ENCODE peak calls at places on chromosome 7, in six cellular contexts. A is GM12891, W is HepG2, U is K562, O is GM12878, Y is H1. H is an unnamed sample.

GRCh38 chr7:55019329-55019690 is 493 bp downstream of the EGFR start:
- DNase-seq in O (no peak), U (no peak), A (peak), Y (no peak), W (no peak), H (no peak)

GRCh38 chr7:44172352-44172751 is 16.9 kb downstream of the GCK start:
- DNase-seq in Y (no peak), A (no peak), O (no peak), U (no peak), W (no peak), H (no peak)

GRCh38 chr7:10939237-10939910 is 34.3 kb upstream of the PHF14 start:
- DNase-seq in A (no peak), Y (no peak), W (no peak), O (no peak), U (no peak), H (no peak)

GRCh38 chr7:100040575-100040974 is 9.0 kb upstream of the ZSCAN21 start:
- DNase-seq in A (no peak), Y (no peak), O (no peak), U (no peak), W (no peak), H (no peak)

GRCh38 chr7:128063025-128063560 is 31.9 kb upstream of the LRRC4 start:
- DNase-seq in O (no peak), W (no peak), U (no peak), A (no peak), Y (no peak), H (no peak)

GRCh38 chr7:127897704-127898454 is 133.4 kb downstream of the LRRC4 start:
- DNase-seq in Y (no peak), W (no peak), O (no peak), U (no peak), A (no peak), H (no peak)

GRCh38 chr7:69450436-69450835 is 147.8 kb upstream of the AUTS2 start:
- DNase-seq in O (no peak), Y (peak), A (no peak), U (no peak), W (no peak), H (no peak)

GRCh38 chr7:134941185-134941900 is 45.0 kb upstream of the AGBL3 start:
- DNase-seq in O (no peak), U (no peak), W (no peak), Y (no peak), A (no peak), H (no peak)

GRCh38 chr7:117982071-117983055 is 109.1 kb upstream of the CTTNBP2 start:
- DNase-seq in O (no peak), W (no peak), Y (no peak), A (no peak), U (no peak), H (no peak)

DNA sequence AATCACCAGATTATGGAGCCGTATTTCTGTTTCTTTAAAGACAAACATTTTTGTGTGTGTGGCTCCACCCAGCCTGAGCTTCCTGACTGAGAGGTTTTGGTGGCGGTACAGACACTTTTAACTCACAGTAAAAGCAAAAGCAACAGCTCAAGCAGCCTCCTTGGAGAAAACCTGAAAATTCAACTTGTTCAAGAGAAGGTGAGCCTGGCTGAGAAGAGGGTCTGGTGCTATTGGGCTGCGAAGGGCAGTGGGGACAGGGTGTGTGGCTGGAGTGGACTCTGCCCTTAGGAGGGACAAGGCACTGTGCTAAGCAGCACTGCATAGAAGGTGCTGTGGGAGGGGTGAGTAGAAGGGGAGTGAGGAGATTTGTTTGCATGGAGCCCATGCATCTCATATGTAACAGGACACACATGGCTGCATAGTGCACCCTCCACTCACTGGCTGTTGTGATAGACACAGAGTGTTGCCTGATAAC is at the start of gene GIMAP7:
- DNase-seq in O (peak), W (no peak), U (no peak), A (no peak), Y (no peak), H (no peak)
- TF ChIP-seq POLR2AphosphoS5 in O (peak), W (no peak), U (no peak), A (peak), Y (no peak), H (peak)

DNA sequence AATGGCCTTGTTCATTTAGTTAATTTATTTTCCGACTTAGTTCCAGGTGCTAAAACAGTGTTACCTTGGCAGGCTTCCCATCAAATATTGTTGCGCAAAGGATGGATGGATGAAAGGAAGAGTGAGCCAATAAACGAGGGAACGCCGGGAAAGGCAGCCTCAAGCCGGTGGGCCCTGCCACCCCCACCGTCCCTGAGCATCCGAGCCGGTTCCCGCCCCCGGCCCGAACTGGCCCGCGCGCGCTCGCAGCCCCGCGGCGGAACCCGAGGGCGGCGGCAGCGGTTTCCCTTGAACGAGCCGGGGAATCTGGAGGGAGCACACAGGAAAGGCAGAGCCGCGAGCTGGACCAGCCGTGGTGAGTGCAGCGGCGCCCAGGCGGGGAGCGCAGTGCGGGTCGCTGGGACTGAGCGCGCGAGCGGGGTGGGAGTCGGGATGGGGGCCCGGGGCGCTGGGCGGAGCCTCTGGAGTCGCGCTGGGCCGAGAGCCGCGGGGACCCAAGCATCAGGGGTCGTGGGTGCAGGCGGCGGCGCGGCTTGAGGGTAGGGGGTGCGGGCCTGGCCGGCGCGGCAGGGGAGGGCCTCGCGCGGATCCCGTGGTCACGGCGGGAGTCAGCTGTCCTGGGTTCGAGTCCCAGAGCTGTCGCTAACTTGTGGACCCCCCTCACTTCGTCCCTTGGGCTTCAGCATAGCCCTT is at the start of gene AGK:
- DNase-seq in W (peak), U (peak), O (no peak), Y (peak), A (peak), H (peak)
- TF ChIP-seq POLR2A in W (peak), U (peak), O (peak), Y (peak), A (peak), H (peak)

GRCh38 chr7:77217474-77218185 is 18.0 kb upstream of the FGL2 start:
- DNase-seq in A (no peak), O (no peak), Y (no peak), W (no peak), U (no peak), H (no peak)
- TF ChIP-seq TAF1 in A (no peak), O (no peak), Y (no peak), W (no peak), U (no peak), H (no peak)

DNA sequence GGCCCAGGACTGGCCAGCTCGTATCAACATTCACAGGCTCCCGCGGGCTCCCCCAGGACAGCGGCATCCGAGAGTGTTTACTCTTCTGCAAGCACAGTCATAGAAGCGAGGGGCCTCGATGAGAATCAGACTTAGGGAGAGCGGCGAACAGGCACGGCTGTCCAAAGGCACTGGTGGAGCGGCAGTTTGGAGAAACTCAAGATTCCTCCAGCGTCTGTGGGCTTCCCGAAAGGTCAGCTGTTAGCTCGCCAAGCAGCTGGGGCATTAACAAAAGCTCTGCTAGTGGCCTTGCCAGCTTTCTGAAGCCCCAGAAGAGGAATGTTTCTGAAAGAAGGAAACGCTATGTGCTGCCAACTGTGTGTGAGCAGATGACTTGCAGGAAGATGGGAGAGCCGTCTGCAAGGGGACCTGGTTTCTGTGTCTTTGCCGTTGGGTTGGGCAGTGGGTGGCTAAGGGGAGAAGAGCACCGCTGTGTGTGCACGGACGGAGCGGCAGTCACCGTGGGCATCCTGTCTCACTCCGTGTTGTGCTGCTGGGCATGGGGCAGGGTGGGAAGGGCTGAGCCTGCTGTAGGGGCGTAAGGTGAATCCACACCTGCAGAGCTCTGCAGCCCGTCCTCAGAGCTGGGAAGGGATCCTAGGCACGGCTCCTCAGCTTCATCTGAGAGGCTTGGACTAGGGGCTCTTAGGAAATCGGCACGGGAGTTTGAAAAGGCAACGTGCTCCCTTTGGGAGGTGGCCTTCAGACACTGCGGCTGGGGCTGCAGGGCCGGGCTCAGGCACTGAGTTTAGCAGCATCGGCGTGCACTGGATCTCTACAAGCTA is 42.1 kb downstream of the AMZ1 start:
- DNase-seq in W (no peak), O (no peak), U (no peak), Y (no peak), A (no peak), H (no peak)
- TF ChIP-seq POLR2AphosphoS5 in W (no peak), O (no peak), U (no peak), Y (no peak), A (no peak), H (no peak)

GRCh38 chr7:94374231-94374630 is 20.5 kb upstream of the COL1A2 start:
- DNase-seq in U (no peak), W (no peak), A (no peak), Y (no peak), O (no peak), H (no peak)
- TF ChIP-seq POLR2A in U (no peak), W (no peak), A (no peak), Y (no peak), O (no peak), H (no peak)

GRCh38 chr7:38932509-38933168 is 23.6 kb upstream of the VPS41 start:
- DNase-seq in U (peak), O (peak), Y (peak), A (peak), W (peak), H (no peak)
- TF ChIP-seq TAF1 in U (no peak), O (no peak), Y (no peak), A (no peak), W (no peak), H (no peak)

GRCh38 chr7:14836571-14837189 is 65.9 kb downstream of the DGKB start:
- DNase-seq in Y (peak), U (no peak), O (no peak), W (no peak), A (no peak), H (no peak)
- TF ChIP-seq POLR2AphosphoS5 in Y (no peak), U (no peak), O (no peak), W (no peak), A (no peak), H (no peak)

GRCh38 chr7:73830872-73831655 is at the start of gene CLDN4:
- DNase-seq in O (no peak), Y (no peak), W (peak), U (no peak), A (no peak), H (no peak)
- TF ChIP-seq POLR2A in O (no peak), Y (no peak), W (peak), U (no peak), A (no peak), H (no peak)

GRCh38 chr7:37732253-37732652 is 48.7 kb downstream of the GPR141 start:
- DNase-seq in W (peak), Y (peak), U (peak), A (peak), O (peak), H (no peak)
- TF ChIP-seq TAF1 in W (no peak), Y (no peak), U (no peak), A (no peak), O (no peak), H (no peak)

H was measured in GM12892.